ENCODE peak calls at places on chromosomes 2 and 18, in seven cellular contexts. Z is mucosa of gallbladder; H is activated T-cell treated with anti-CD3 and anti-CD28 coated beads for 24 hours; S is Peyer's patch; D is NCI-H1105 treated with DMSO at 0.1 percent for 48 hours; W is iPS-NIHi11; A is CD4-positive, CD25-positive, alpha-beta regulatory T cell. G is an unnamed sample.

GRCh38 chr2:230886641-230887040 is 21.9 kb downstream of the ITM2C start:
- DNase-seq in S (peak; percentile 35), W (peak; percentile 57), Z (no peak), A (no peak), D (no peak), H (no peak), G (no peak)

GRCh38 chr2:149098722-149099121 is 60.2 kb downstream of the LYPD6B start:
- DNase-seq in D (no peak), Z (peak; percentile 62), W (no peak), H (no peak), A (no peak), S (no peak), G (peak; percentile 89)

GRCh38 chr2:218323526-218324472 is 31.5 kb upstream of the TMBIM1 start:
- DNase-seq in H (no peak), A (no peak), W (peak; percentile 52), S (peak; percentile 55), D (peak; percentile 27), Z (no peak), G (peak; percentile 41)

GRCh38 chr2:8169443-8169842 is 512.4 kb upstream of the ID2 start:
- DNase-seq in A (no peak), W (no peak), H (no peak), D (no peak), Z (no peak), S (no peak), G (peak; percentile 96)

GRCh38 chr2:230797515-230798495 is 66.9 kb upstream of the ITM2C start:
- DNase-seq in A (peak; percentile 48), Z (no peak), W (no peak), S (no peak), D (no peak), H (no peak), G (no peak)

GRCh38 chr2:163319006-163319405 is 416.8 kb downstream of the FIGN start:
- DNase-seq in W (no peak), D (no peak), S (no peak), A (no peak), Z (no peak), H (no peak), G (peak; percentile 40)

GRCh38 chr2:12453731-12454130 is 263.0 kb upstream of the TRIB2 start:
- DNase-seq in A (no peak), H (no peak), D (no peak), S (no peak), Z (no peak), W (no peak), G (no peak)

GRCh38 chr18:44895176-44895798 is 214.6 kb downstream of the SETBP1 start:
- DNase-seq in W (no peak), H (peak; percentile 31), D (peak; percentile 29), A (peak; percentile 53), Z (peak; percentile 54), S (peak; percentile 55), G (peak; percentile 84)

GRCh38 chr2:237341872-237342271 is 72.1 kb downstream of the COL6A3 start:
- DNase-seq in D (no peak), H (no peak), Z (peak; percentile 66), A (no peak), W (no peak), S (no peak), G (no peak)

GRCh38 chr18:58793361-58793760 is 71.3 kb upstream of the ZNF532 start:
- DNase-seq in W (no peak), H (no peak), A (no peak), Z (no peak), S (no peak), D (no peak), G (peak; percentile 92)

GRCh38 chr2:158204741-158205165 is 103.1 kb downstream of the UPP2 start:
- DNase-seq in H (no peak), W (no peak), Z (no peak), S (no peak), D (no peak), A (no peak), G (peak; percentile 39)

GRCh38 chr2:218964041-218964771 is 4.7 kb downstream of the CDK5R2 start:
- DNase-seq in Z (no peak), A (no peak), H (no peak), D (no peak), W (no peak), S (no peak), G (peak; percentile 76)

GRCh38 chr2:26670171-26670570 is 22.4 kb upstream of the KCNK3 start:
- DNase-seq in H (no peak), Z (no peak), A (no peak), S (no peak), D (no peak), W (no peak), G (peak; percentile 65)

GRCh38 chr2:172088245-172089004 is 3.1 kb downstream of the DLX1 start:
- DNase-seq in D (no peak), Z (no peak), S (no peak), W (no peak), A (no peak), H (no peak), G (no peak)

GRCh38 chr2:172639823-172640222 is 83.9 kb downstream of the PDK1 start:
- DNase-seq in Z (no peak), A (peak; percentile 19), H (no peak), S (no peak), W (no peak), D (no peak), G (peak; percentile 98)

GRCh38 chr2:232600053-232600773 is 33.2 kb upstream of the EFHD1 start:
- DNase-seq in S (no peak), H (no peak), Z (no peak), A (no peak), D (no peak), W (peak; percentile 36), G (no peak)

GRCh38 chr2:174931724-174932123 is 73.5 kb downstream of the CHN1 start:
- DNase-seq in S (no peak), H (no peak), W (peak; percentile 16), A (no peak), D (no peak), Z (no peak), G (peak; percentile 52)

GRCh38 chr2:1546023-1546591 is 132.8 kb downstream of the TPO start:
- DNase-seq in D (peak; percentile 32), W (peak; percentile 63), S (no peak), Z (no peak), A (peak; percentile 23), H (peak; percentile 19), G (peak; percentile 45)

GRCh38 chr2:153477096-153477555 is 1.4 kb downstream of the RPRM start:
- DNase-seq in A (no peak), D (peak; percentile 84), Z (no peak), H (no peak), W (peak; percentile 43), S (peak; percentile 37), G (no peak)

GRCh38 chr18:32213693-32214092 is 23.9 kb downstream of the MEP1B start:
- DNase-seq in H (no peak), D (no peak), Z (no peak), S (no peak), A (no peak), W (no peak), G (no peak)

G was measured in fibroblast of lung.